ENCODE peak calls at places on chromosomes 13 and 19, in four cellular contexts. Y, C, I and E are unnamed samples.
A peak's percentile ranks its signal among the peaks of the same experiment; 100 is the strongest.

GRCh38 chr13:90632184-90632583 is 715.3 kb upstream of the MIR17HG start:
- DNase-seq in Y (no peak), C (no peak), I (no peak), E (no peak)

GRCh38 chr13:95124959-95125358 is 176.3 kb downstream of the ABCC4 start:
- DNase-seq in Y (no peak), C (no peak), I (no peak), E (no peak)

GRCh38 chr13:106318941-106319411 is 216.5 kb downstream of the EFNB2 start:
- DNase-seq in Y (no peak), C (peak; percentile 94), I (no peak), E (peak; percentile 83)

GRCh38 chr19:55389386-55390317 is 3.9 kb downstream of the RPL28 start:
- DNase-seq in Y (no peak), C (no peak), I (peak; percentile 38), E (no peak)

GRCh38 chr19:737591-738093 is 13.3 kb upstream of the MISP start:
- DNase-seq in Y (no peak), C (no peak), I (peak; percentile 84), E (no peak)

GRCh38 chr19:10872551-10873107 is 1.3 kb downstream of the CARM1 start:
- DNase-seq in Y (no peak), C (no peak), I (no peak), E (no peak)

GRCh38 chr19:47183579-47183978 is 47.4 kb downstream of the BBC3 start:
- DNase-seq in Y (no peak), C (no peak), I (no peak), E (no peak)

GRCh38 chr13:35292329-35292728 is 184.2 kb downstream of the MAB21L1 start:
- DNase-seq in Y (no peak), C (no peak), I (no peak), E (no peak)

GRCh38 chr19:17999685-18000479 is 8.1 kb upstream of the ARRDC2 start:
- DNase-seq in Y (no peak), C (no peak), I (no peak), E (no peak)